ENCODE peak calls at places on chromosomes 7 and 10, in four cellular contexts. D, F, E and N are unnamed samples.

GRCh38 chr7:17660116-17660515 is 280.2 kb downstream of the SNX13 start:
- DNase-seq in D (no peak), F (no peak), E (no peak), N (no peak)

GRCh38 chr7:25856056-25856780 is 295.8 kb upstream of the NFE2L3 start:
- DNase-seq in D (no peak), F (no peak), E (no peak), N (no peak)

GRCh38 chr7:20146461-20146860 is 70.7 kb downstream of the MACC1 start:
- DNase-seq in D (no peak), F (no peak), E (no peak), N (no peak)

GRCh38 chr10:121096617-121097431 is 245.7 kb downstream of the WDR11 start:
- DNase-seq in D (no peak), F (no peak), E (no peak), N (no peak)

GRCh38 chr10:28730031-28730778 is 52.9 kb downstream of the BAMBI start:
- DNase-seq in D (no peak), F (no peak), E (no peak), N (no peak)

GRCh38 chr7:55128693-55129394 is 110.0 kb downstream of the EGFR start:
- DNase-seq in D (no peak), F (no peak), E (no peak), N (no peak)

GRCh38 chr10:58513189-58514101 is 773 bp downstream of the BICC1 start:
- DNase-seq in D (no peak), F (no peak), E (no peak), N (peak; percentile 43)

GRCh38 chr7:14855033-14855794 is 47.3 kb downstream of the DGKB start:
- DNase-seq in D (no peak), F (no peak), E (no peak), N (no peak)

GRCh38 chr7:41733063-41733398 is 30.1 kb upstream of the INHBA start:
- DNase-seq in D (no peak), F (no peak), E (no peak), N (no peak)

GRCh38 chr7:132611056-132611455 is 34.8 kb upstream of the PLXNA4 start:
- DNase-seq in D (no peak), F (no peak), E (no peak), N (no peak)
- TF ChIP-seq SPI1 in D (no peak), F (no peak), E (no peak), N (no peak)

GRCh38 chr7:16400896-16401275 is 20.5 kb downstream of the CRPPA start:
- DNase-seq in D (no peak), F (no peak), E (no peak), N (no peak)

GRCh38 chr7:16402940-16403339 is 18.4 kb downstream of the CRPPA start:
- DNase-seq in D (no peak), F (no peak), E (no peak), N (no peak)

GRCh38 chr7:16402084-16402483 is 19.3 kb downstream of the CRPPA start:
- DNase-seq in D (no peak), F (no peak), E (no peak), N (no peak)

GRCh38 chr7:16403475-16403874 is 17.9 kb downstream of the CRPPA start:
- DNase-seq in D (no peak), F (no peak), E (no peak), N (no peak)

GRCh38 chr7:16404631-16405030 is 16.7 kb downstream of the CRPPA start:
- DNase-seq in D (no peak), F (no peak), E (no peak), N (no peak)
- TF ChIP-seq SPI1 in D (no peak), F (no peak), E (no peak), N (no peak)

GRCh38 chr7:51021906-51022570 is 239.3 kb upstream of the GRB10 start:
- DNase-seq in D (no peak), F (no peak), E (no peak), N (no peak)
- TF ChIP-seq SPI1 in D (no peak), F (no peak), E (no peak), N (no peak)

GRCh38 chr7:139572704-139573395 is 49.4 kb downstream of the CLEC2L start:
- DNase-seq in D (no peak), F (no peak), E (no peak), N (no peak)
- TF ChIP-seq SPI1 in D (no peak), F (no peak), E (no peak), N (no peak)

DNA sequence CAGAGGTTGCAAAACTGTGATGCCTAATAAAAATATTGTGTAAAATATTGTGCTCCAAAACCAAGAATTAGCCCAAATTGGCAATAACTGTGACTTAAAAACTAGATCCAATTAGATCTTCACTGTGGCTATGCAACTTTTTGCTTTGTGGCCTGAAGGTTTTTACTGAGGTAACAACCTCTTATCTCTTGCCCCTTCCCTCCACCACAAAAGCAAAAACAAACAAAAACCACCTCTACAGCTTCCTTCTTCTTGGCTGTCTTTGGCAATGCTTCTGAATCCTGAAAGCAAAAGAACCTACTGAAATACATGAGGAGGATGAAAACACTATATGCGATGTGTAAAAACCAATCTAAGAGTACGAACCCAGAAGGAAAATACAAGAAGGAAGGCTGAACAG is 226.7 kb upstream of the MBL2 start:
- DNase-seq in D (no peak), F (no peak), E (no peak), N (no peak)
- TF ChIP-seq SPI1 in D (no peak), F (no peak), E (no peak), N (no peak)